ENCODE peak calls at places on chromosomes 6 and 20, in six cellular contexts. One of them, this sample, is unnamed.

GRCh38 chr6:31799781-31800180 is 4.2 kb upstream of the VARS1 start:
- DNase-seq in astrocyte: peak; percentile 28
- DNase-seq in OCI-LY7: no peak
- DNase-seq in fibroblast of mammary gland: no peak
- DNase-seq in AG09309: no peak
- DNase-seq in transverse colon: no peak
- DNase-seq in this sample: no peak

GRCh38 chr6:88166493-88166900 is 350 bp upstream of the CNR1 start:
- DNase-seq in astrocyte: no peak
- DNase-seq in OCI-LY7: peak; percentile 71
- DNase-seq in fibroblast of mammary gland: peak; percentile 10
- DNase-seq in AG09309: no peak
- DNase-seq in transverse colon: no peak
- DNase-seq in this sample: no peak

GRCh38 chr6:24829657-24830056 is 30.9 kb upstream of the ARMH2 start:
- DNase-seq in astrocyte: no peak
- DNase-seq in OCI-LY7: no peak
- DNase-seq in fibroblast of mammary gland: no peak
- DNase-seq in AG09309: no peak
- DNase-seq in transverse colon: no peak
- DNase-seq in this sample: no peak

GRCh38 chr6:33947916-33948594 is 144.3 kb upstream of the MLN start:
- DNase-seq in astrocyte: no peak
- DNase-seq in OCI-LY7: no peak
- DNase-seq in fibroblast of mammary gland: no peak
- DNase-seq in AG09309: no peak
- DNase-seq in transverse colon: no peak
- DNase-seq in this sample: no peak

GRCh38 chr6:71238351-71238750 is 50.3 kb upstream of the OGFRL1 start:
- DNase-seq in astrocyte: peak; percentile 26
- DNase-seq in OCI-LY7: no peak
- DNase-seq in fibroblast of mammary gland: peak; percentile 79
- DNase-seq in AG09309: peak; percentile 7
- DNase-seq in transverse colon: no peak
- DNase-seq in this sample: peak; percentile 61

GRCh38 chr6:168210239-168211107 is 109.1 kb downstream of the DACT2 start:
- DNase-seq in astrocyte: no peak
- DNase-seq in OCI-LY7: no peak
- DNase-seq in fibroblast of mammary gland: no peak
- DNase-seq in AG09309: no peak
- DNase-seq in transverse colon: no peak
- DNase-seq in this sample: no peak

GRCh38 chr20:57638173-57638894 is 18.1 kb upstream of the ZBP1 start:
- DNase-seq in astrocyte: peak; percentile 41
- DNase-seq in OCI-LY7: no peak
- DNase-seq in fibroblast of mammary gland: peak; percentile 10
- DNase-seq in AG09309: no peak
- DNase-seq in transverse colon: no peak
- DNase-seq in this sample: no peak

GRCh38 chr6:50091641-50092040 is 41.9 kb upstream of the DEFB112 start:
- DNase-seq in astrocyte: no peak
- DNase-seq in OCI-LY7: no peak
- DNase-seq in fibroblast of mammary gland: peak; percentile 54
- DNase-seq in AG09309: no peak
- DNase-seq in transverse colon: no peak
- DNase-seq in this sample: peak; percentile 67

GRCh38 chr6:165556116-165556843 is 106.8 kb downstream of the PDE10A start:
- DNase-seq in astrocyte: peak; percentile 6
- DNase-seq in OCI-LY7: no peak
- DNase-seq in fibroblast of mammary gland: no peak
- DNase-seq in AG09309: no peak
- DNase-seq in transverse colon: no peak
- DNase-seq in this sample: no peak

GRCh38 chr6:33987531-33988021 is 158.3 kb downstream of the GRM4 start:
- DNase-seq in astrocyte: no peak
- DNase-seq in OCI-LY7: no peak
- DNase-seq in fibroblast of mammary gland: no peak
- DNase-seq in AG09309: no peak
- DNase-seq in transverse colon: peak; percentile 51
- DNase-seq in this sample: no peak

GRCh38 chr20:64231621-64232550 is 23.7 kb upstream of the PCMTD2 start:
- DNase-seq in astrocyte: no peak
- DNase-seq in OCI-LY7: no peak
- DNase-seq in fibroblast of mammary gland: no peak
- DNase-seq in AG09309: no peak
- DNase-seq in transverse colon: no peak
- DNase-seq in this sample: no peak

GRCh38 chr6:36126553-36127458 is 3.5 kb upstream of the MAPK13 start:
- DNase-seq in astrocyte: peak; percentile 25
- DNase-seq in OCI-LY7: no peak
- DNase-seq in fibroblast of mammary gland: peak; percentile 76
- DNase-seq in AG09309: no peak
- DNase-seq in transverse colon: no peak
- DNase-seq in this sample: peak; percentile 16

GRCh38 chr6:37135835-37136694 is 33.9 kb upstream of the PIM1 start:
- DNase-seq in astrocyte: no peak
- DNase-seq in OCI-LY7: no peak
- DNase-seq in fibroblast of mammary gland: peak; percentile 36
- DNase-seq in AG09309: no peak
- DNase-seq in transverse colon: no peak
- DNase-seq in this sample: no peak

GRCh38 chr6:159788276-159788675 is 1.1 kb downstream of the TCP1 start:
- DNase-seq in astrocyte: no peak
- DNase-seq in OCI-LY7: peak; percentile 48
- DNase-seq in fibroblast of mammary gland: no peak
- DNase-seq in AG09309: no peak
- DNase-seq in transverse colon: no peak
- DNase-seq in this sample: no peak

GRCh38 chr6:34465551-34466241 is at the start of gene PACSIN1:
- DNase-seq in astrocyte: no peak
- DNase-seq in OCI-LY7: peak; percentile 80
- DNase-seq in fibroblast of mammary gland: no peak
- DNase-seq in AG09309: no peak
- DNase-seq in transverse colon: peak; percentile 17
- DNase-seq in this sample: no peak

GRCh38 chr20:14925286-14925685 is 587.9 kb upstream of the FLRT3 start:
- DNase-seq in astrocyte: peak; percentile 5
- DNase-seq in OCI-LY7: no peak
- DNase-seq in fibroblast of mammary gland: peak; percentile 47
- DNase-seq in AG09309: no peak
- DNase-seq in transverse colon: no peak
- DNase-seq in this sample: peak; percentile 44

GRCh38 chr6:63689421-63689820 is 53.8 kb downstream of the PHF3 start:
- DNase-seq in astrocyte: no peak
- DNase-seq in OCI-LY7: no peak
- DNase-seq in fibroblast of mammary gland: no peak
- DNase-seq in AG09309: no peak
- DNase-seq in transverse colon: no peak
- DNase-seq in this sample: no peak

GRCh38 chr6:43992783-43993505 is 134.3 kb downstream of the MRPL14 start:
- DNase-seq in astrocyte: no peak
- DNase-seq in OCI-LY7: no peak
- DNase-seq in fibroblast of mammary gland: no peak
- DNase-seq in AG09309: no peak
- DNase-seq in transverse colon: no peak
- DNase-seq in this sample: no peak

GRCh38 chr6:126716826-126717514 is 377.1 kb downstream of the CENPW start:
- DNase-seq in astrocyte: no peak
- DNase-seq in OCI-LY7: no peak
- DNase-seq in fibroblast of mammary gland: no peak
- DNase-seq in AG09309: no peak
- DNase-seq in transverse colon: no peak
- DNase-seq in this sample: no peak

GRCh38 chr6:74320076-74320475 is 624.1 kb downstream of the CD109 start:
- DNase-seq in astrocyte: no peak
- DNase-seq in OCI-LY7: no peak
- DNase-seq in fibroblast of mammary gland: no peak
- DNase-seq in AG09309: no peak
- DNase-seq in transverse colon: no peak
- DNase-seq in this sample: peak; percentile 3

GRCh38 chr20:35657271-35657670 is 7.4 kb downstream of the CPNE1 start:
- DNase-seq in astrocyte: no peak
- DNase-seq in OCI-LY7: no peak
- DNase-seq in fibroblast of mammary gland: no peak
- DNase-seq in AG09309: no peak
- DNase-seq in transverse colon: no peak
- DNase-seq in this sample: no peak

GRCh38 chr20:44011251-44011940 is 96.7 kb downstream of the TOX2 start:
- DNase-seq in astrocyte: no peak
- DNase-seq in OCI-LY7: no peak
- DNase-seq in fibroblast of mammary gland: no peak
- DNase-seq in AG09309: no peak
- DNase-seq in transverse colon: no peak
- DNase-seq in this sample: no peak

DNA sequence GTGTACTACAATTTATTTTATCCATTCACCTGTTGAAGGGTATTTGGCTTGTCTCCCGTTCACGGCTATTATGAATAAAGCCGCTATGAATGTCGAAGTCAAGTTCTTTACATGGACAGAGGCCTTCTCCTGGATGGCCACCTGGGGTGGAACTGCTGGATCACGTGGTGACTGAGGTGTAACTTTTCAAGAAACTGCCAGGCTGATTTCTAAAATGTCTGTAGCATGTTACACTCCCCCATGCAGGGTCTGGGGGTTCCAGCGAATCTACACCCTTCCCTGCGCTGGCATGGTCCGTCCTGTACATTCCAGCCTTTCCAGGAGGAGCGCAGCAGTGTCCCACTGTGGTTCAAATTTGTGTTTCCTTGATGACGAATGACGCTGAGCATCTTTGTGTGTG is 106.9 kb downstream of the TAF4 start:
- DNase-seq in astrocyte: no peak
- DNase-seq in OCI-LY7: no peak
- DNase-seq in fibroblast of mammary gland: no peak
- DNase-seq in AG09309: no peak
- DNase-seq in transverse colon: no peak
- DNase-seq in this sample: no peak
- H3K4me3 ChIP-seq in astrocyte: no peak overlapping the region
- H3K4me3 ChIP-seq in OCI-LY7: no peak overlapping the region
- H3K4me3 ChIP-seq in fibroblast of mammary gland: no peak overlapping the region
- H3K4me3 ChIP-seq in AG09309: no peak overlapping the region
- H3K4me3 ChIP-seq in transverse colon: no peak overlapping the region
- H3K4me3 ChIP-seq in this sample: no peak overlapping the region

DNA sequence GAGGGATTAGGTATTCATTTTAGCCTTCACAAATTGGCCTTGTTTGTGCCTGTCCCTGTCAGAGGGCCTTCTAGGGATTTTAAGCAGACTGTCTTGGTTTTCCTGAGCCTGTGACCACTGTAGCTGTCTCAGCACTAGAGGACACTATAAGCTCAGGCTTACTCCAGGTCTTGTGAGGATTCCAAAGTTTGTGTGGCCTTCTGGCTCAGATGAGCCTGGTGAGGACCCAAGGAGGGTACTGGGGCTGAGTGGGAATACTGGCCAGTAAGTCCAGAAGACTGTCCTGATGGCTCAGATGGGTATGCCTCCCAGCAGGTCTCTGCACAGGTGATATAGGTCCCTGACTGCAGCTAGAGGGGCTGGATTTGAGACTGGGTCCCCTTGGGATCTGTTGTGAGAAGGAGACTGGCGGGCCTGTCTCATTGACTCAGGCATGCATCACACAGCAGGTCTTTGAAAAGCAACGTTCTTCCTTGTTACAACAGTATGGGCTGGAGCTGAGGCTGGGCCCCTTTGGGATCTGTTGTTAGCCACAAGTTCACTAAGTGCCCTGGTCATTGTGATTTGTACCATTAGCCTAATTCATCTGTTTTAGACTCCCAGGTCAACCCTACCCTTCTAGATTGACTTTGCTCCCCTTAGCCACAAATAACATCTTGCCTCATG is 26.3 kb upstream of the TFB1M start:
- DNase-seq in astrocyte: peak; percentile 62
- DNase-seq in OCI-LY7: no peak
- DNase-seq in fibroblast of mammary gland: peak; percentile 79
- DNase-seq in AG09309: peak; percentile 35
- DNase-seq in transverse colon: no peak
- DNase-seq in this sample: peak; percentile 63
- TF ChIP-seq CTCF in astrocyte: peak; percentile 59
- TF ChIP-seq CTCF in OCI-LY7: peak; percentile 42
- TF ChIP-seq CTCF in fibroblast of mammary gland: peak; percentile 73
- TF ChIP-seq CTCF in AG09309: peak; percentile 93
- TF ChIP-seq CTCF in transverse colon: no peak
- TF ChIP-seq CTCF in this sample: peak; percentile 74

DNA sequence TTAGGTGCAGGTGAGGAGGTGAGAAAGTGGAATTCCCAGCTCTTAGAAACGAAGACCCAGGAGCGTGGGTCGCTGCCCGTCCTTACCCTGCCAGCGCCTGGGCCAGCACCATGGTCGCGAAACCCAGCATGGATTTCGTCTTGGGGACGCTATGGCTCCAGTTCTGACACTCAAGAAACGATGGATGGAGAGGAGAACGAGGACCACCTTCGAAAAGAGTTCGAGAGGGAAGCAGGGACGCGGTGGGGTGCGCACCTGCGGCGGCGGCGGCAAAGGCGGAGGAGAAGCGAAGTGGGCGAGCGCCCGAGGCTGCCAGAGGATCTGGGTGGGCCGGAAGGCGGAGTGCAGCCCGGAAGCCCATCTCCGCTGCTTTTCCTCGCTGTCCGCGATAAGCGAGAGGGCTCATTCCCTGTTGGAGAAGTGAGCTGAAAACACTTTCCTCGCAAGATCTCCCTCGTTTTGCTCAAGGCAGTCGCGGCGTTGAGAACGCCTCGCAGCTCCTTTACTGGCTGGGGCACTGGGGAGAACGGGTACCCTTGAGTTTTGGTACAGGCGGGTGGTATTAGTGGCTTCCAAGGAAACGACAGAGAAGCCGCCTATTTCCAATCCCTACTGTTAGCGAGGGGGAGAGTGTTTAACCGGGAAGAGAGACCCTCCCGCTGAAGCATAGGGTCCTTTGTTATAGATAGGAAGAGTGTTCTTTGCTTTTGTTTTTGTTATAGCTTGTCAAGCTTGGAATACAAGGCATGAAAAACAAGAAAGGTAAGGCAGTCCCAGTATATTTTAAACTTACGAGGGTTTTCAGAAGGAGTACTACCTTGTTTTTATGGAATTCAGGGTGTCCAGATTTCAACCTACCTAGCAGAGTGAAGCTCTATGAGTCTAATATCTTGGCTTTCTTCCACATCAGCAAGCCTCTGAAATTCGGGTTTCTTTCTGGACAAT is 109.5 kb downstream of the TRIM27 start:
- DNase-seq in astrocyte: no peak
- DNase-seq in OCI-LY7: no peak
- DNase-seq in fibroblast of mammary gland: no peak
- DNase-seq in AG09309: no peak
- DNase-seq in transverse colon: no peak
- DNase-seq in this sample: no peak
- H3K4me3 ChIP-seq in astrocyte: peak overlapping the region; percentile 43
- H3K4me3 ChIP-seq in OCI-LY7: no peak overlapping the region
- H3K4me3 ChIP-seq in fibroblast of mammary gland: peak overlapping the region; percentile 40
- H3K4me3 ChIP-seq in AG09309: peak overlapping the region; percentile 38
- H3K4me3 ChIP-seq in transverse colon: no peak overlapping the region
- H3K4me3 ChIP-seq in this sample: peak overlapping the region; percentile 30

DNA sequence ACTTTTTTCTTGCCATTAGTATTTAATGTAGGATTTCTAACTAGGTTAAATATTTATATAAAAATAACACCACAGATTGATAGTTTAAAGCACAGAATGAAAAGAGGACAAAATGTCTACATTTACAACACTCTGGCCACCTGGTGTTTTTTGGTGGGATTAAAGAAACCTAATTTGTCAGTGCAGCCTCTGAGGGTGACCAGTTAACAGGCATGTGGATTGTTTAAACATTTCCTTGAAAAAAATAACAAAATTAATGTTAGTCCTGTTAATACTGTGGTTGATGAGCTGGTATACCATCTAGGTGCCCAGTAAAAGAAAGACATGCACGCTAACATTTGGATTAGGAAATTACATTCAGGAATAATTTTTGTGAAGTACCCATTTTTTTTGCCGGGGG is 8.8 kb downstream of the SLC9A8 start:
- DNase-seq in astrocyte: no peak
- DNase-seq in OCI-LY7: peak; percentile 29
- DNase-seq in fibroblast of mammary gland: no peak
- DNase-seq in AG09309: no peak
- DNase-seq in transverse colon: no peak
- DNase-seq in this sample: no peak
- TF ChIP-seq CTCF in astrocyte: no peak
- TF ChIP-seq CTCF in OCI-LY7: no peak
- TF ChIP-seq CTCF in fibroblast of mammary gland: peak; percentile 4
- TF ChIP-seq CTCF in AG09309: no peak
- TF ChIP-seq CTCF in transverse colon: no peak
- TF ChIP-seq CTCF in this sample: peak; percentile 9